ENCODE peak calls at places on chromosomes 11 and 22, in five cellular contexts. Q, C, K, X and Z are unnamed samples.

GRCh38 chr11:3222941-3223905 is 4.6 kb upstream of the MRGPRG start:
- DNase-seq in Q (no peak), C (no peak), K (no peak), X (no peak), Z (no peak)

GRCh38 chr11:44530413-44531115 is 34.9 kb upstream of the CD82 start:
- DNase-seq in Q (no peak), C (peak; percentile 72), K (no peak), X (no peak), Z (no peak)

GRCh38 chr11:71322861-71323582 is 70.6 kb upstream of the SHANK2 start:
- DNase-seq in Q (no peak), C (no peak), K (no peak), X (no peak), Z (no peak)

GRCh38 chr11:72274435-72274834 is 30.5 kb upstream of the PHOX2A start:
- DNase-seq in Q (no peak), C (no peak), K (no peak), X (no peak), Z (no peak)

GRCh38 chr22:30889268-30889995 is 79.1 kb downstream of the MORC2 start:
- DNase-seq in Q (no peak), C (no peak), K (no peak), X (no peak), Z (no peak)

GRCh38 chr11:57406337-57406904 is 16.0 kb upstream of the PRG2 start:
- DNase-seq in Q (no peak), C (no peak), K (peak; percentile 64), X (no peak), Z (no peak)

GRCh38 chr11:73257342-73258103 is 14.6 kb upstream of the P2RY6 start:
- DNase-seq in Q (peak; percentile 27), C (no peak), K (no peak), X (no peak), Z (peak; percentile 39)

GRCh38 chr22:20524004-20524481 is 16.6 kb downstream of the MED15 start:
- DNase-seq in Q (no peak), C (peak; percentile 52), K (peak; percentile 68), X (no peak), Z (peak; percentile 85)

GRCh38 chr11:35030716-35031213 is 108.2 kb upstream of the CD44 start:
- DNase-seq in Q (peak; percentile 87), C (peak; percentile 84), K (no peak), X (no peak), Z (no peak)

GRCh38 chr11:102287963-102288744 is 29.1 kb upstream of the BIRC3 start:
- DNase-seq in Q (peak; percentile 69), C (peak; percentile 70), K (peak; percentile 78), X (no peak), Z (peak; percentile 68)

GRCh38 chr22:38056969-38057841 is at the start of gene PICK1:
- DNase-seq in Q (peak; percentile 91), C (peak; percentile 92), K (peak; percentile 32), X (peak; percentile 63), Z (peak; percentile 93)

GRCh38 chr22:19120829-19121630 is 1.2 kb downstream of the DGCR2 start:
- DNase-seq in Q (peak; percentile 27), C (peak; percentile 77), K (no peak), X (no peak), Z (peak; percentile 63)

GRCh38 chr11:19344661-19345518 is 104.1 kb upstream of the E2F8 start:
- DNase-seq in Q (no peak), C (no peak), K (no peak), X (no peak), Z (no peak)

GRCh38 chr11:37905707-37906417 is 1307.8 kb upstream of the RAG2 start:
- DNase-seq in Q (no peak), C (no peak), K (no peak), X (no peak), Z (no peak)

GRCh38 chr11:2357246-2357645 is 19.9 kb upstream of the CD81 start:
- DNase-seq in Q (no peak), C (no peak), K (no peak), X (no peak), Z (no peak)

GRCh38 chr11:128626913-128627665 is 39.7 kb upstream of the ETS1 start:
- DNase-seq in Q (no peak), C (no peak), K (no peak), X (no peak), Z (no peak)

GRCh38 chr11:64100782-64101358 is 65.0 kb downstream of the MACROD1 start:
- DNase-seq in Q (no peak), C (no peak), K (no peak), X (no peak), Z (no peak)

GRCh38 chr11:100687630-100688395 is 725 bp downstream of the ARHGAP42 start:
- DNase-seq in Q (peak; percentile 75), C (peak; percentile 53), K (no peak), X (peak; percentile 53), Z (peak; percentile 55)

GRCh38 chr11:119567667-119568582 is 145.0 kb upstream of the THY1 start:
- DNase-seq in Q (no peak), C (no peak), K (peak; percentile 56), X (no peak), Z (no peak)

GRCh38 chr11:57641011-57641410 is 8.7 kb downstream of the YPEL4 start:
- DNase-seq in Q (no peak), C (peak; percentile 67), K (no peak), X (no peak), Z (no peak)

GRCh38 chr11:68659158-68659921 is 25.0 kb upstream of the GAL start:
- DNase-seq in Q (no peak), C (peak; percentile 56), K (no peak), X (no peak), Z (peak; percentile 55)

GRCh38 chr22:20963201-20964052 is 3.6 kb upstream of the AIFM3 start:
- DNase-seq in Q (no peak), C (no peak), K (no peak), X (no peak), Z (peak; percentile 91)

GRCh38 chr11:46392421-46393230 is 1.1 kb upstream of the CHRM4 start:
- DNase-seq in Q (no peak), C (peak; percentile 94), K (no peak), X (no peak), Z (peak; percentile 66)

GRCh38 chr11:66727883-66728759 is 895 bp downstream of the SPTBN2 start:
- DNase-seq in Q (no peak), C (peak; percentile 71), K (no peak), X (no peak), Z (no peak)

GRCh38 chr11:111582163-111582562 is 20.1 kb upstream of the SIK2 start:
- DNase-seq in Q (no peak), C (no peak), K (no peak), X (no peak), Z (no peak)

GRCh38 chr11:71937826-71938225 is 9.0 kb downstream of the RNF121 start:
- DNase-seq in Q (no peak), C (no peak), K (no peak), X (no peak), Z (no peak)

GRCh38 chr11:65434057-65434666 is 11.6 kb downstream of the NEAT1 start:
- DNase-seq in Q (no peak), C (no peak), K (no peak), X (no peak), Z (no peak)

DNA sequence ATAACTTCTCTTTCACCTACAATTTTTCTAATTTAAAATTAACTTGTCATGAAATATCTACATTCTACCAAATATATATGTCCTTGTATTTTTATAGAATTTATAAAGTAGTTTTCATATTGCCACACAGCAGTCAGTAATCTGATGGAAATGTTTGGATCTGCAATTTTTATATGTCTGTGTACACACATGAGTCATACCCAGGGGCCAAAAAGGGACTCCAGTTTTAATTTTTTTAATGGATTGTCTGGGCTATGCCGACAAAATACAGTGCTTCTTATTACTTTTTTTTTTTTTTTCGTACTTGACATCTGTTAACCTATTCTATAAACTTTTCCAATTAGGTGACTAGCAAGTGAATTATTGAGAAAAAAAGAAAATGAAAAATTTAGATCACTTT is 6.3 kb downstream of the GUCY1A2 start:
- DNase-seq in Q (no peak), C (no peak), K (no peak), X (no peak), Z (no peak)
- TF ChIP-seq ZNF274 in Q (no peak), C (no peak), K (no peak), X (no peak), Z (no peak)

GRCh38 chr22:35357883-35358621 is 22.8 kb upstream of the HMOX1 start:
- DNase-seq in Q (peak; percentile 72), C (no peak), K (no peak), X (no peak), Z (no peak)
- TF ChIP-seq ZNF274 in Q (no peak), C (no peak), K (no peak), X (no peak), Z (no peak)

DNA sequence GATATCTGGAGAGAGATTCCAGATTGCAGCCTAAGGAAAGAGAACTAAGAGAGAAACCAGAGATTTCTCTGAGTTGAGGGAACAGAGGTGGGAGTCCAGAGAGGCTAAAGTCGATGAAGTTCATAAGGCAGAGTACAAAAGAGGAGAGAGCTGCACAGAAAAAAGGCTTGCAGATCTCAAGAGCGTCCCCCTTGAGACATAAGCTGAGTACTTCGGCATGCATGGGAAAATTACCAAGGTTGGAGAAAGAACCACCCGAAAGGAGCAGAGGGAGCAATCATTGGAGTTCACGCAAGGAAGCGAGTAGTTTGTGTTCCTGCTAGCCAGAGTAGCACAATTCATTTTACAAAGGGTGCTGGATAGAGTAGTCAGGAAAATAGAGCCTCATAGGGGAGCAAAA is 293.5 kb downstream of the TMEM135 start:
- DNase-seq in Q (no peak), C (no peak), K (no peak), X (no peak), Z (no peak)
- TF ChIP-seq ZNF274 in Q (no peak), C (no peak), K (no peak), X (no peak), Z (no peak)

GRCh38 chr11:115303304-115303703 is 200.9 kb downstream of the CADM1 start:
- DNase-seq in Q (no peak), C (no peak), K (no peak), X (no peak), Z (no peak)
- TF ChIP-seq ZNF274 in Q (no peak), C (no peak), K (no peak), X (no peak), Z (no peak)

DNA sequence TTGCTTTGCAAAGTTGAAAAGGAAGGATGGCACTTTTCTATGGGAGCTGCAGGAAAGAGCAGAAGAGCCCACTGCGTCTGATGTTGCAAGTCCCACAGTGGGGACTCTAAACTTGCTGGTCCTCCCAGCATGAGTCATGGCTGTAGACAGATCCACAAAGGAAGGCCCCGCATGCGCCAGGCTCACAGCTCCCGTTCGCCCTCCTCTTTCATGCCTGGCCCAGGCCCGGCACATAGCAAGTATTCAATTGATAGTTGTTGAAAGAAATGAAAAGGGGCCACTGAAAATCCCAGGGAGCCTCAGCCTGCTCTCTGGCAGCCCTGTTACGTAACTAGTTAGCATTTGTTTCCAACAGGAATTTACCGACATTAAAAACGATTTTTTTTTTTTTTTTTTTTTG is 18.9 kb downstream of the AP1B1 start:
- DNase-seq in Q (no peak), C (peak; percentile 22), K (no peak), X (peak; percentile 33), Z (no peak)
- TF ChIP-seq ZNF274 in Q (no peak), C (no peak), K (no peak), X (no peak), Z (no peak)